ENCODE peak calls at places on chromosomes 6 and 20, in eight cellular contexts. N is GM13976, C is progenitor cell of endocrine pancreas, Y is astrocyte of the cerebellum, H is RWPE1, P is upper lobe of right lung, S is left lung, B is astrocyte of the spinal cord. J is an unnamed sample.

GRCh38 chr6:165767228-165767627 is 104.2 kb upstream of the PDE10A start:
- DNase-seq in H (no peak), P (no peak), N (no peak), C (no peak), B (peak), Y (peak), S (peak), J (no peak)

GRCh38 chr6:37131104-37131959 is 38.6 kb upstream of the PIM1 start:
- DNase-seq in Y (peak), P (peak), C (no peak), B (peak), H (no peak), S (peak), N (no peak), J (no peak)

GRCh38 chr6:95243091-95243490 is 334.2 kb upstream of the MANEA start:
- DNase-seq in S (no peak), P (no peak), B (no peak), N (no peak), C (no peak), H (no peak), Y (no peak), J (no peak)

GRCh38 chr6:104486003-104486402 is 373.7 kb downstream of the HACE1 start:
- DNase-seq in Y (no peak), H (no peak), N (no peak), S (no peak), C (no peak), B (no peak), P (no peak), J (no peak)

GRCh38 chr20:1907586-1907985 is 12.4 kb downstream of the SIRPA start:
- DNase-seq in C (no peak), N (no peak), Y (no peak), S (no peak), B (peak), P (no peak), H (no peak), J (no peak)

GRCh38 chr20:8812818-8813217 is 256.1 kb upstream of the PLCB4 start:
- DNase-seq in P (no peak), C (no peak), S (no peak), B (no peak), Y (no peak), N (no peak), H (no peak), J (no peak)

GRCh38 chr20:48823960-48824497 is 3.8 kb downstream of the PREX1 start:
- DNase-seq in N (peak), H (peak), S (no peak), Y (peak), P (no peak), B (peak), C (no peak), J (no peak)

GRCh38 chr6:56649053-56649769 is 6.5 kb upstream of the DST start:
- DNase-seq in P (no peak), B (no peak), H (no peak), C (no peak), S (no peak), N (no peak), Y (no peak), J (no peak)

GRCh38 chr20:52494244-52494643 is 302.7 kb upstream of the ZFP64 start:
- DNase-seq in P (no peak), C (no peak), Y (peak), N (no peak), B (peak), H (peak), S (no peak), J (no peak)

GRCh38 chr6:41746068-41746467 is 1.1 kb downstream of the PGC start:
- DNase-seq in P (no peak), H (no peak), S (no peak), Y (no peak), B (no peak), C (no peak), N (no peak), J (no peak)

GRCh38 chr6:36221674-36222073 is 25.1 kb downstream of the BRPF3 start:
- DNase-seq in Y (no peak), B (no peak), N (no peak), C (no peak), S (no peak), P (no peak), H (no peak), J (no peak)

GRCh38 chr6:162773996-162774395 is 46.2 kb downstream of the PACRG start:
- DNase-seq in N (no peak), H (no peak), Y (no peak), P (no peak), S (no peak), B (no peak), C (no peak), J (no peak)

GRCh38 chr20:57774951-57775350 is 65.1 kb upstream of the PMEPA1 start:
- DNase-seq in H (no peak), C (no peak), Y (no peak), B (no peak), P (no peak), N (no peak), S (no peak), J (no peak)

GRCh38 chr6:129251669-129252376 is 368.9 kb downstream of the LAMA2 start:
- DNase-seq in B (peak), H (peak), P (no peak), Y (peak), C (peak), S (no peak), N (peak), J (no peak)

GRCh38 chr6:41072836-41073202 is at the start of gene NFYA:
- DNase-seq in N (no peak), B (no peak), P (peak), S (no peak), H (peak), C (no peak), Y (no peak), J (peak)

GRCh38 chr20:49306903-49307336 is 29.1 kb upstream of the ZNFX1 start:
- DNase-seq in Y (no peak), H (no peak), S (no peak), N (no peak), C (no peak), P (no peak), B (no peak), J (peak)

GRCh38 chr20:58246346-58246745 is 17.9 kb upstream of the ANKRD60 start:
- DNase-seq in H (no peak), B (peak), Y (no peak), S (no peak), N (no peak), C (no peak), P (no peak), J (no peak)

GRCh38 chr6:53461041-53461656 is 83.8 kb downstream of the GCLC start:
- DNase-seq in H (no peak), P (no peak), B (no peak), Y (no peak), S (no peak), C (no peak), N (peak), J (no peak)

GRCh38 chr6:10084276-10084993 is 330.4 kb downstream of the TFAP2A start:
- DNase-seq in P (no peak), S (no peak), N (no peak), B (no peak), C (no peak), H (peak), Y (no peak), J (no peak)

GRCh38 chr6:156801712-156802111 is 24.5 kb downstream of the ARID1B start:
- DNase-seq in Y (no peak), S (no peak), B (no peak), C (no peak), P (no peak), N (no peak), H (no peak), J (no peak)

GRCh38 chr20:9200196-9200595 is 131.3 kb downstream of the PLCB4 start:
- DNase-seq in N (no peak), S (no peak), H (no peak), P (no peak), B (peak), C (no peak), Y (no peak), J (no peak)

GRCh38 chr6:87588756-87589407 is 905 bp downstream of the RARS2 start:
- DNase-seq in S (no peak), B (no peak), P (no peak), Y (peak), N (no peak), C (no peak), H (no peak), J (no peak)

GRCh38 chr20:22861990-22862389 is 173.1 kb upstream of the SSTR4 start:
- DNase-seq in C (no peak), P (no peak), S (no peak), N (no peak), B (no peak), H (peak), Y (no peak), J (no peak)

GRCh38 chr6:133114973-133115372 is 126.2 kb upstream of the EYA4 start:
- DNase-seq in P (no peak), Y (no peak), H (no peak), B (no peak), C (no peak), S (no peak), N (no peak), J (no peak)

GRCh38 chr6:4397307-4397706 is 261.9 kb upstream of the ECI2 start:
- DNase-seq in B (no peak), N (no peak), Y (no peak), H (no peak), P (no peak), S (no peak), C (no peak), J (no peak)

GRCh38 chr20:53852025-53852424 is 218.4 kb downstream of the BCAS1 start:
- DNase-seq in N (no peak), P (no peak), S (no peak), B (no peak), C (no peak), Y (no peak), H (no peak), J (no peak)

GRCh38 chr20:10131612-10132345 is 86.9 kb upstream of the SNAP25 start:
- DNase-seq in S (peak), B (peak), Y (peak), N (no peak), P (no peak), H (no peak), C (no peak), J (no peak)

GRCh38 chr6:151959086-151959485 is 151.6 kb downstream of the ESR1 start:
- DNase-seq in B (no peak), H (no peak), Y (no peak), C (no peak), S (no peak), N (no peak), P (no peak), J (no peak)

GRCh38 chr20:402496-402885 is 5.6 kb upstream of the RBCK1 start:
- DNase-seq in N (no peak), C (no peak), Y (no peak), B (no peak), H (no peak), S (no peak), P (no peak), J (no peak)

GRCh38 chr6:123519191-123519510 is 117.6 kb downstream of the TRDN start:
- DNase-seq in P (no peak), B (no peak), Y (no peak), S (no peak), N (no peak), H (no peak), C (no peak), J (no peak)

GRCh38 chr6:125251516-125252229 is 50.1 kb downstream of the HDDC2 start:
- DNase-seq in H (no peak), B (peak), P (no peak), N (no peak), S (no peak), C (no peak), Y (no peak), J (no peak)

GRCh38 chr6:54988576-54988975 is 142.0 kb downstream of the FAM83B start:
- DNase-seq in H (peak), C (no peak), P (no peak), B (no peak), S (no peak), Y (no peak), N (no peak), J (no peak)

GRCh38 chr6:72950114-72950860 is 275.0 kb downstream of the KHDC1L start:
- DNase-seq in H (peak), C (no peak), N (no peak), S (no peak), P (no peak), B (peak), Y (no peak), J (no peak)

GRCh38 chr20:52493177-52493711 is 301.7 kb upstream of the ZFP64 start:
- DNase-seq in C (no peak), N (no peak), H (no peak), P (no peak), B (peak), Y (no peak), S (no peak), J (no peak)

GRCh38 chr6:42194056-42194455 is 700 bp downstream of the GUCA1B start:
- DNase-seq in H (peak), S (no peak), B (no peak), P (no peak), Y (no peak), N (no peak), C (no peak), J (no peak)

GRCh38 chr6:154882107-154882506 is 113.0 kb upstream of the TIAM2 start:
- DNase-seq in N (no peak), P (no peak), Y (no peak), S (no peak), C (no peak), B (peak), H (peak), J (no peak)

GRCh38 chr6:168441434-168442391 is 729 bp downstream of the SMOC2 start:
- DNase-seq in N (no peak), B (no peak), P (no peak), C (no peak), H (no peak), S (no peak), Y (no peak), J (no peak)

GRCh38 chr6:12348530-12349511 is 58.7 kb downstream of the EDN1 start:
- DNase-seq in N (no peak), Y (peak), P (no peak), C (no peak), H (peak), S (peak), B (peak), J (no peak)

GRCh38 chr6:68756454-68757375 is 121.6 kb downstream of the ADGRB3 start:
- DNase-seq in H (no peak), C (no peak), S (no peak), P (no peak), B (no peak), N (no peak), Y (no peak), J (no peak)
- TF ChIP-seq CTCF in H (no peak), C (no peak), S (no peak), P (no peak), B (no peak), N (no peak), Y (no peak), J (no peak)

DNA sequence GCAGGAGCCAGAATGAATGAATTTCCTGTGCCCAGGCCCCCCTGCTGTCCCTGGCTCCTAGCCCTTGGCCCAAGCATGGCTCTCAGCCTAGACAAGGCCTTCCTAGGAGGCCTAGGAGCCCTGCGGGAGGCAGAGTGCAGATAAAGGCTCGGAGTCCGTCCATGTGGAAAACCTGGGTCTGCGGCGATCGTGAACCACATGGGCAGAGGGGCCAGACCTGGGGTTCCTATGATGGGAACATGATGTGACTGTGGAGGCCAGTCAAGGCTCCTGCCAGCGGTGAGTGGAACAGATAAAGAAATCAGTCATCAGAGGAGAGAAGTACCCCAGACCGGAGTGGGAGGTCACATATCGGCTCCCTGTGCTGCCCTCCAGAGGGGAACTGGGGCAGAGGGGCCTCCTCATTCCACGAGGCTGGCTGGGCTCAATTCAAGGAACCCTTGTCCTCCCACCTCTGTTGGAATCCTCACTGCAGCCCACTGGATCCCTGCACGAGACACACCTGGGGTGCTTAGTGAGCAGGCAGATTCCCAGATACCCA is 5.8 kb upstream of the VSTM2L start:
- DNase-seq in P (no peak), N (no peak), S (no peak), B (peak), Y (peak), C (no peak), H (no peak), J (no peak)
- TF ChIP-seq CTCF in P (no peak), N (no peak), S (no peak), B (peak), Y (peak), C (peak), H (no peak), J (peak)

GRCh38 chr20:3160418-3160817 is 753 bp upstream of the FASTKD5 start:
- DNase-seq in P (no peak), H (no peak), N (no peak), Y (no peak), C (no peak), B (no peak), S (no peak), J (no peak)

GRCh38 chr20:3156811-3157619 is 2.6 kb downstream of the FASTKD5 start:
- DNase-seq in H (no peak), B (no peak), C (no peak), S (no peak), P (no peak), N (peak), Y (no peak), J (no peak)

GRCh38 chr20:3161316-3162079 is 1.8 kb upstream of the FASTKD5 start:
- DNase-seq in Y (no peak), P (peak), S (no peak), C (no peak), N (no peak), B (no peak), H (no peak), J (no peak)

GRCh38 chr20:3157817-3158216 is 1.8 kb downstream of the FASTKD5 start:
- DNase-seq in P (peak), S (no peak), H (no peak), N (no peak), C (no peak), B (no peak), Y (no peak), J (no peak)

GRCh38 chr20:3158968-3159431 is 665 bp downstream of the FASTKD5 start:
- DNase-seq in C (no peak), P (no peak), B (no peak), H (no peak), N (peak), S (no peak), Y (no peak), J (no peak)
- TF ChIP-seq CTCF in C (no peak), P (no peak), B (no peak), H (no peak), N (no peak), S (no peak), Y (no peak), J (no peak)

GRCh38 chr6:52407467-52407866 is 12.7 kb upstream of the EFHC1 start:
- DNase-seq in C (no peak), P (no peak), S (no peak), N (no peak), B (peak), H (peak), Y (no peak), J (peak)
- TF ChIP-seq CTCF in C (peak), P (peak), S (no peak), N (peak), B (peak), H (peak), Y (peak), J (peak)

GRCh38 chr20:43840382-43841070 is 74.1 kb upstream of the TOX2 start:
- DNase-seq in B (no peak), Y (no peak), S (no peak), P (no peak), C (no peak), H (peak), N (peak), J (no peak)
- TF ChIP-seq CTCF in B (peak), Y (peak), S (no peak), P (peak), C (peak), H (no peak), N (peak), J (no peak)

GRCh38 chr6:127956260-127956888 is 55.5 kb upstream of the THEMIS start:
- DNase-seq in P (no peak), N (no peak), H (no peak), S (no peak), Y (no peak), C (no peak), B (no peak), J (no peak)
- TF ChIP-seq CTCF in P (no peak), N (no peak), H (no peak), S (no peak), Y (peak), C (peak), B (peak), J (no peak)